ENCODE peak calls at places on chromosomes 16 and 17, in ten cellular contexts. E, L, T, P, H, G, A, O, X and M are unnamed samples.

GRCh38 chr16:79838860-79839259 is 238.3 kb upstream of the MAF start:
- DNase-seq in E (peak; percentile 91), L (no peak), T (no peak), P (no peak), H (no peak), G (no peak), A (no peak), O (no peak), X (peak; percentile 71), M (no peak)

GRCh38 chr16:84286568-84287220 is 8.0 kb upstream of the WFDC1 start:
- DNase-seq in E (peak; percentile 86), L (no peak), T (no peak), P (no peak), H (no peak), G (peak; percentile 96), A (no peak), O (no peak), X (peak; percentile 50), M (no peak)

GRCh38 chr16:80164881-80165280 is 375.9 kb upstream of the DYNLRB2 start:
- DNase-seq in E (no peak), L (no peak), T (no peak), P (no peak), H (no peak), G (no peak), A (no peak), O (no peak), X (no peak), M (no peak)

GRCh38 chr17:66412857-66413563 is 110.6 kb downstream of the PRKCA start:
- DNase-seq in E (no peak), L (no peak), T (no peak), P (no peak), H (no peak), G (no peak), A (no peak), O (no peak), X (no peak), M (no peak)

GRCh38 chr17:77325826-77326581 is 185.2 kb downstream of the SEC14L1 start:
- DNase-seq in E (no peak), L (peak; percentile 8), T (no peak), P (no peak), H (no peak), G (peak; percentile 78), A (peak; percentile 37), O (no peak), X (no peak), M (no peak)

GRCh38 chr16:48447428-48447827 is 62.2 kb upstream of the SIAH1 start:
- DNase-seq in E (no peak), L (no peak), T (no peak), P (no peak), H (no peak), G (no peak), A (no peak), O (no peak), X (no peak), M (no peak)

GRCh38 chr16:3023415-3023668 is 400 bp downstream of the HCFC1R1 start:
- DNase-seq in E (peak; percentile 56), L (no peak), T (peak; percentile 53), P (no peak), H (peak; percentile 81), G (no peak), A (no peak), O (no peak), X (peak; percentile 63), M (no peak)

GRCh38 chr17:27892866-27893769 is at the start of gene LYRM9:
- DNase-seq in E (peak; percentile 83), L (peak; percentile 95), T (peak; percentile 32), P (peak; percentile 90), H (peak; percentile 91), G (peak; percentile 96), A (peak; percentile 92), O (peak; percentile 96), X (peak; percentile 93), M (peak; percentile 97)

GRCh38 chr16:89360760-89361435 is 129.5 kb downstream of the ANKRD11 start:
- DNase-seq in E (no peak), L (no peak), T (no peak), P (no peak), H (no peak), G (peak; percentile 80), A (no peak), O (peak; percentile 71), X (no peak), M (peak; percentile 78)

GRCh38 chr17:48497103-48497502 is 33.7 kb downstream of the HOXB1 start:
- DNase-seq in E (peak; percentile 55), L (no peak), T (no peak), P (no peak), H (no peak), G (no peak), A (no peak), O (no peak), X (no peak), M (no peak)

GRCh38 chr16:15041260-15042011 is 14.4 kb downstream of the NTAN1 start:
- DNase-seq in E (peak; percentile 81), L (peak; percentile 32), T (no peak), P (no peak), H (no peak), G (peak; percentile 93), A (peak; percentile 83), O (no peak), X (peak; percentile 78), M (no peak)

GRCh38 chr17:17314501-17315071 is 11.4 kb downstream of the NT5M start:
- DNase-seq in E (no peak), L (no peak), T (no peak), P (no peak), H (no peak), G (no peak), A (no peak), O (no peak), X (no peak), M (no peak)

GRCh38 chr17:17315142-17315821 is 12.1 kb downstream of the NT5M start:
- DNase-seq in E (no peak), L (no peak), T (no peak), P (no peak), H (no peak), G (peak; percentile 34), A (no peak), O (no peak), X (no peak), M (no peak)

GRCh38 chr17:17313350-17313991 is 10.3 kb downstream of the NT5M start:
- DNase-seq in E (no peak), L (peak; percentile 79), T (no peak), P (peak; percentile 71), H (peak; percentile 40), G (peak; percentile 78), A (peak; percentile 65), O (peak; percentile 87), X (no peak), M (peak; percentile 85)
- TF ChIP-seq CTCF in E (peak; percentile 33), L (no peak), T (peak; percentile 43), P (peak; percentile 64), H (peak; percentile 52), G (peak; percentile 56), A (peak; percentile 43), O (peak; percentile 85), X (peak; percentile 17), M (peak; percentile 57)

GRCh38 chr17:79811036-79811887 is 14.4 kb upstream of the CBX8 start:
- DNase-seq in E (no peak), L (no peak), T (no peak), P (peak; percentile 87), H (peak; percentile 83), G (no peak), A (peak; percentile 36), O (peak; percentile 67), X (no peak), M (peak; percentile 81)
- TF ChIP-seq CTCF in E (peak; percentile 55), L (no peak), T (peak; percentile 62), P (peak; percentile 95), H (peak; percentile 66), G (no peak), A (peak; percentile 29), O (peak; percentile 70), X (peak; percentile 28), M (peak; percentile 52)

GRCh38 chr16:85314633-85315032 is 202.4 kb upstream of the CIBAR2 start:
- DNase-seq in E (no peak), L (no peak), T (no peak), P (no peak), H (no peak), G (no peak), A (no peak), O (no peak), X (no peak), M (no peak)

GRCh38 chr16:85315871-85316270 is 203.6 kb upstream of the CIBAR2 start:
- DNase-seq in E (no peak), L (no peak), T (no peak), P (no peak), H (no peak), G (no peak), A (no peak), O (no peak), X (no peak), M (no peak)

GRCh38 chr16:85317704-85318103 is 205.4 kb upstream of the CIBAR2 start:
- DNase-seq in E (no peak), L (no peak), T (no peak), P (no peak), H (no peak), G (no peak), A (no peak), O (no peak), X (no peak), M (no peak)

GRCh38 chr16:85316944-85317343 is 204.7 kb upstream of the CIBAR2 start:
- DNase-seq in E (no peak), L (no peak), T (no peak), P (no peak), H (no peak), G (no peak), A (no peak), O (no peak), X (no peak), M (no peak)

GRCh38 chr16:85316321-85316919 is 204.1 kb upstream of the CIBAR2 start:
- DNase-seq in E (peak; percentile 58), L (peak; percentile 75), T (no peak), P (peak; percentile 76), H (peak; percentile 65), G (no peak), A (peak; percentile 55), O (peak; percentile 77), X (no peak), M (peak; percentile 78)
- TF ChIP-seq CTCF in E (peak; percentile 90), L (peak; percentile 91), T (peak; percentile 88), P (peak; percentile 78), H (peak; percentile 78), G (peak; percentile 71), A (peak; percentile 80), O (peak; percentile 77), X (peak; percentile 64), M (peak; percentile 74)

GRCh38 chr16:11871193-11871592 is 19.9 kb upstream of the RSL1D1 start:
- DNase-seq in E (peak; percentile 48), L (peak; percentile 28), T (no peak), P (peak; percentile 53), H (peak; percentile 44), G (no peak), A (peak; percentile 36), O (no peak), X (no peak), M (no peak)

GRCh38 chr16:11880047-11880446 is 28.7 kb upstream of the RSL1D1 start:
- DNase-seq in E (no peak), L (no peak), T (peak; percentile 4), P (no peak), H (no peak), G (no peak), A (no peak), O (no peak), X (no peak), M (no peak)

GRCh38 chr16:11877374-11877773 is 26.0 kb upstream of the RSL1D1 start:
- DNase-seq in E (peak; percentile 15), L (no peak), T (no peak), P (no peak), H (no peak), G (no peak), A (no peak), O (no peak), X (no peak), M (no peak)

GRCh38 chr16:11876306-11876705 is 25.0 kb upstream of the RSL1D1 start:
- DNase-seq in E (no peak), L (no peak), T (no peak), P (no peak), H (no peak), G (no peak), A (no peak), O (no peak), X (no peak), M (no peak)

GRCh38 chr16:11875721-11876120 is 24.4 kb upstream of the RSL1D1 start:
- DNase-seq in E (no peak), L (no peak), T (no peak), P (no peak), H (no peak), G (no peak), A (no peak), O (no peak), X (no peak), M (no peak)
- TF ChIP-seq CTCF in E (no peak), L (no peak), T (no peak), P (no peak), H (no peak), G (no peak), A (no peak), O (no peak), X (no peak), M (no peak)